ENCODE peak calls at places on chromosomes 5 and 9, in four cellular contexts. N is psoas muscle, Z is H9, T is foreskin keratinocyte. I is an unnamed sample.

GRCh38 chr9:86328153-86328552 is 26.1 kb downstream of the TUT7 start:
- DNase-seq in N (no peak), Z (peak; percentile 30), T (no peak), I (no peak)

GRCh38 chr9:75027187-75028107 is 646 bp downstream of the CARNMT1 start:
- DNase-seq in T (peak; percentile 23), N (peak; percentile 83), Z (peak; percentile 61), I (peak; percentile 52)

GRCh38 chr9:126907058-126907457 is 7.5 kb upstream of the RALGPS1 start:
- DNase-seq in T (no peak), N (no peak), Z (no peak), I (no peak)

GRCh38 chr9:108049671-108050494 is 560.3 kb upstream of the KLF4 start:
- DNase-seq in N (no peak), T (no peak), Z (no peak), I (no peak)

GRCh38 chr9:127935765-127936221 is 1.9 kb downstream of the DPM2 start:
- DNase-seq in Z (no peak), N (no peak), T (no peak), I (no peak)

GRCh38 chr5:93273176-93273575 is 307.8 kb downstream of the NR2F1-AS1 start:
- DNase-seq in Z (no peak), N (no peak), T (peak; percentile 51), I (no peak)

GRCh38 chr5:14591548-14591947 is 10.0 kb downstream of the OTULINL start:
- DNase-seq in N (no peak), T (no peak), Z (no peak), I (no peak)

GRCh38 chr9:23537192-23538059 is 288.6 kb downstream of the ELAVL2 start:
- DNase-seq in Z (no peak), N (no peak), T (no peak), I (no peak)

GRCh38 chr9:81848472-81848871 is 79.8 kb upstream of the SPATA31D4 start:
- DNase-seq in N (no peak), T (no peak), Z (no peak), I (no peak)

GRCh38 chr9:122015165-122015821 is 77.8 kb downstream of the TTLL11 start:
- DNase-seq in N (no peak), Z (no peak), T (no peak), I (no peak)

GRCh38 chr9:37511006-37511714 is 25.4 kb downstream of the POLR1E start:
- DNase-seq in T (no peak), N (no peak), Z (peak; percentile 79), I (no peak)
- TF ChIP-seq CTCF in T (peak; percentile 20), N (no peak), Z (peak; percentile 60), I (no peak)

DNA sequence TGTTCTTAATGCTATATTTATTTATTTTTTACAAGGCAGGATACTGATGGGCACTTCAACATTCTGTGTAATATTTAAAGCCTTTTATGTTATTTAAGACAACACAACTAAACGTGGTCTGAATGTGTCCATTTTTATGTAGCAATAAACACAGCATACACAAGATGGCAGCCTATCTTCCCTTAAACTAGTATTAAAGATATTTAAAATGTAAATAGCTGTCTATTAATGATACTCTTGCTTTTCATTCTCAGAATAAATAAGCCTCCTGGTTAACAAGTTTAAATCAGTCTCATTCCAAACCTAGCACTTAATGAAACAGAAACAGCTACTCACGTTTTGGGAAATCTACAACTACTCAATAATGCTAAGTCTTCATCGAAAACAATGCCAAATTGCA is 315.7 kb downstream of the MCTP1 start:
- DNase-seq in N (no peak), T (no peak), Z (no peak), I (no peak)
- TF ChIP-seq CTCF in N (no peak), T (peak; percentile 53), Z (peak; percentile 45), I (peak; percentile 7)

DNA sequence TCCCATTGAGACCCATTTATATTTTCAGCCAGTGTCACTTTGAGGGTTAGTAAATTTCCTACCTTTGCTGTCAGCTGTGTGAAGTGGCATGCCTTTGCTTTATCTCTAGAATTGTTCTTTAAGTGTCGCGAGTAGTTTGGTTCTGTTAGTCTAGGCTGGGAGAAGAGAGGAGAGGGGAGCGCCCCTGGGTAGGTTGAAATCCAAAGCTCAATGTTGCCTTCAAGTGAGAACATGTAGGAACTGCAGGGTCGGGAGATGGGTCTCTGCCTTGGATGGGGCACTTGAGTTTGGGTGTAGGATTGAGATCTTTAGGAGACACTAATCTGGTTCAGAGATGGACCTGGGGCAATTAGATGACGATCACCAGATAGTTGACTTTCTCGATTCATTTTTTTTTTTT is 46.3 kb downstream of the STC2 start:
- DNase-seq in T (no peak), Z (peak; percentile 62), N (no peak), I (no peak)
- TF ChIP-seq CTCF in T (peak; percentile 43), Z (peak; percentile 75), N (no peak), I (peak; percentile 59)

GRCh38 chr5:109844148-109844547 is 154.4 kb downstream of the MAN2A1 start:
- DNase-seq in T (no peak), Z (no peak), N (no peak), I (no peak)
- TF ChIP-seq CTCF in T (peak; percentile 54), Z (peak; percentile 58), N (peak; percentile 24), I (peak; percentile 45)

DNA sequence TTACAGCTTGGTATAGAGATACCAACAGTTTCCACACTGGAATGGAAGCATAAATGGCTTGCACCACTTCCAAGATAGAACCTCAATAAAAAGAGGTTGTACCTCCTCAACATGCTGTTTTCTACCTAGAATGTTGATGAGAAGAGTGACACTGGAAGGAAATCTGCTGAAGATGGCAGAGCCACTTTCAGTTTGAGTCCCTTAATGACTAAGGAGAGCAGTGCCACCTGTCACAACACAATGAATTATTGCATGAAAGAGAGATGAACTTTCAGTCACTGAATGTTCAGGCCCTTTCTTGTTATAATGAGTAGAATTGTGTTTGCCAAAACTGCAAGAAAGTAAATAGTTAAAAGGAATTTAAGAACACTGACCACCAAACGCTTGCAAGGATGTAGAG is 958.5 kb downstream of the DTWD2 start:
- DNase-seq in Z (no peak), T (no peak), N (no peak), I (no peak)
- TF ChIP-seq CTCF in Z (no peak), T (no peak), N (no peak), I (no peak)

GRCh38 chr5:65871182-65871581 is 55.2 kb upstream of the ERBIN start:
- DNase-seq in N (no peak), Z (no peak), T (peak; percentile 67), I (no peak)

GRCh38 chr5:65866837-65867508 is 59.4 kb upstream of the ERBIN start:
- DNase-seq in T (no peak), Z (no peak), N (no peak), I (no peak)

GRCh38 chr5:65868509-65868908 is 57.9 kb upstream of the ERBIN start:
- DNase-seq in N (no peak), T (no peak), Z (no peak), I (no peak)

GRCh38 chr5:65863747-65864146 is 62.6 kb upstream of the ERBIN start:
- DNase-seq in T (no peak), Z (no peak), N (no peak), I (no peak)

DNA sequence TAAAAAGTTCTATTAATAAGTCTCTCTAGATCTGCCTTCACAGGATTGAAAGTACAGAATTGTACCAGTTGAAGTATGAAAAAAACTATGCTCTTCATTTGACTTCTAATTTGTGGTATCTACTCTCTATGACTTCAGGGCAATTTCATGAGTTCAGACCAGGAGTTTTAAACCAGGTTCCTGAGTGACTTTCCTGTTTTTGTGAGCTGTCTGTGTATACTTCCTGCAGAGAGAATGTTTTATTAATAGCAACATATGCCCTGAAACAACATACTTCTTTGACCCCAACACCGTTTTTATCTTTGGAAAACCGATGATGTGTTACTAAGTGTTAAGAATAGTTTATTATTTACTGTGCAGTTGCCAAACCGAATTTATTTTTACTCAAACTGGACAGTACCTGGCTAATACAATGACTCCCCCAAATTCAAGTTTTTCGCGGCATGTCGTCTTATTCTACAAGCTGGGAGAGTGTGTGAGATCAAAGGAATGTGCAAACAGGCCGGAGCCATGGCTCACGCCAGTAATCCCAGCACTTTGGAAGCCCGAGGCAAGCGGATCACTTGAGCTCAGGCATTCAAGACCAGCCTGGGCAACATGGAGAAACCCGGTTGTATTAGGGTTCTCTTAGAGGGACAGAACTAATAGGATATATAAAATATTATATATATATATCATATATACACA is 58.7 kb upstream of the ERBIN start:
- DNase-seq in N (no peak), Z (no peak), T (no peak), I (no peak)
- TF ChIP-seq CTCF in N (no peak), Z (no peak), T (no peak), I (no peak)

GRCh38 chr5:127074466-127074865 is 1.2 kb upstream of the C5orf63 start:
- DNase-seq in N (no peak), Z (no peak), T (no peak), I (no peak)

GRCh38 chr5:127076730-127077129 is 3.4 kb upstream of the C5orf63 start:
- DNase-seq in Z (no peak), T (no peak), N (no peak), I (no peak)

GRCh38 chr5:127070243-127070642 is 3.1 kb downstream of the C5orf63 start:
- DNase-seq in T (no peak), Z (no peak), N (no peak), I (no peak)

GRCh38 chr5:127077346-127077745 is 4.0 kb upstream of the C5orf63 start:
- DNase-seq in Z (no peak), T (no peak), N (no peak), I (no peak)

GRCh38 chr5:127072861-127073846 is at the start of gene C5orf63:
- DNase-seq in Z (peak; percentile 66), T (no peak), N (peak; percentile 84), I (peak; percentile 71)
- TF ChIP-seq CTCF in Z (no peak), T (peak; percentile 17), N (peak; percentile 52), I (peak; percentile 12)

I was measured in heart right ventricle.